ENCODE peak calls at places on chromosomes 12 and 14, in ten cellular contexts. F is central memory CD8-positive, alpha-beta T cell; L is GM12878; X is GM23338; P is right cardiac atrium; B is CD8-positive, alpha-beta T cell; N is activated CD8-positive, alpha-beta memory T cell treated with anti-CD3 and anti-CD28 coated beads, Interleukin-2, amount 10 ng/mL, durations not matched to agents 7 days and 5 days; C is gastroesophageal sphincter; U is T-cell; V is activated T-helper 17 cell treated with anti-CD3 and anti-CD28 coated beads, Interleukin-2, amount 50 U/mL, for 72 hours. I is an unnamed sample.

GRCh38 chr12:1575287-1575798 is 19.0 kb downstream of the FBXL14 start:
- ATAC-seq in F (no peak), N (no peak), B (no peak), P (peak; percentile 40), X (peak; percentile 30), C (peak; percentile 17), V (no peak), U (no peak), L (no peak), I (no peak)

GRCh38 chr12:70577283-70577634 is 60.0 kb downstream of the PTPRB start:
- ATAC-seq in L (no peak), B (no peak), X (no peak), C (no peak), P (no peak), N (no peak), F (no peak), V (no peak), U (no peak), I (no peak)

GRCh38 chr12:106632797-106633450 is 50.1 kb downstream of the RFX4 start:
- ATAC-seq in X (no peak), P (no peak), B (no peak), L (no peak), U (no peak), N (no peak), C (no peak), V (no peak), F (no peak), I (no peak)

GRCh38 chr14:70698288-70698687 is 56.6 kb downstream of the TTC9 start:
- ATAC-seq in C (no peak), P (peak; percentile 80), F (no peak), X (no peak), B (no peak), N (no peak), U (no peak), V (no peak), L (no peak), I (no peak)

GRCh38 chr12:77535734-77536133 is 295.0 kb upstream of the NAV3 start:
- ATAC-seq in F (no peak), N (no peak), P (no peak), U (no peak), X (no peak), V (no peak), L (no peak), B (no peak), C (no peak), I (no peak)

GRCh38 chr12:113161415-113162016 is 12.0 kb downstream of the CFAP73 start:
- ATAC-seq in U (no peak), B (no peak), P (no peak), V (peak; percentile 32), F (no peak), X (peak; percentile 95), L (peak; percentile 72), N (peak; percentile 24), C (no peak), I (peak; percentile 74)

GRCh38 chr12:13442457-13442856 is 245.9 kb downstream of the EMP1 start:
- ATAC-seq in F (no peak), L (no peak), N (no peak), V (no peak), C (peak; percentile 78), P (peak; percentile 86), B (no peak), X (no peak), U (no peak), I (no peak)

GRCh38 chr12:92827836-92828431 is 101.2 kb downstream of the EEA1 start:
- ATAC-seq in C (no peak), F (no peak), L (peak; percentile 81), N (no peak), B (no peak), U (peak; percentile 54), P (no peak), X (no peak), V (no peak), I (no peak)

GRCh38 chr12:68532204-68532886 is 78.4 kb upstream of the RAP1B start:
- ATAC-seq in U (no peak), L (peak; percentile 61), X (no peak), V (peak; percentile 55), P (no peak), B (no peak), N (no peak), F (no peak), C (peak; percentile 79), I (no peak)

GRCh38 chr12:65895759-65896656 is 71.7 kb downstream of the HMGA2 start:
- ATAC-seq in N (no peak), V (no peak), B (no peak), F (no peak), P (no peak), L (no peak), U (no peak), X (peak; percentile 55), C (no peak), I (no peak)

GRCh38 chr12:50052544-50052943 is 4.9 kb upstream of the ASIC1 start:
- ATAC-seq in P (no peak), V (no peak), L (no peak), B (no peak), X (no peak), F (no peak), U (no peak), N (no peak), C (no peak), I (no peak)

GRCh38 chr12:21169878-21170472 is 39.0 kb downstream of the SLCO1B1 start:
- ATAC-seq in P (no peak), B (no peak), N (no peak), F (no peak), V (no peak), X (peak; percentile 90), L (peak; percentile 68), C (no peak), U (no peak), I (no peak)

GRCh38 chr12:10293570-10294227 is 14.0 kb upstream of the KLRD1 start:
- ATAC-seq in P (no peak), F (peak; percentile 87), L (peak; percentile 51), X (no peak), N (peak; percentile 52), B (peak; percentile 91), U (peak; percentile 96), C (no peak), V (peak; percentile 70), I (no peak)

GRCh38 chr14:32212833-32213232 is 9.8 kb upstream of the RNU6-8 start:
- ATAC-seq in F (no peak), L (no peak), P (no peak), V (no peak), X (no peak), B (no peak), N (no peak), C (no peak), U (no peak), I (no peak)

GRCh38 chr14:56892959-56893358 is 82.7 kb upstream of the OTX2 start:
- ATAC-seq in B (no peak), V (no peak), F (no peak), X (no peak), C (no peak), N (no peak), L (no peak), U (no peak), P (no peak), I (no peak)

GRCh38 chr12:102910792-102911191 is 6.3 kb downstream of the PAH start:
- ATAC-seq in X (no peak), N (no peak), B (no peak), F (no peak), U (no peak), P (no peak), L (no peak), V (no peak), C (no peak), I (no peak)

GRCh38 chr12:104570174-104570907 is 113.6 kb downstream of the CHST11 start:
- ATAC-seq in X (no peak), V (peak; percentile 6), U (no peak), N (peak; percentile 14), C (no peak), F (peak; percentile 2), B (no peak), L (peak; percentile 62), P (no peak), I (peak; percentile 55)

GRCh38 chr14:68975667-68976066 is 3.4 kb downstream of the ACTN1 start:
- ATAC-seq in X (no peak), U (no peak), V (no peak), F (no peak), L (no peak), B (no peak), C (no peak), P (no peak), N (no peak), I (no peak)

GRCh38 chr12:92573104-92573503 is 129.7 kb upstream of the PLEKHG7 start:
- ATAC-seq in P (no peak), V (no peak), L (no peak), C (no peak), U (no peak), F (no peak), B (no peak), X (no peak), N (no peak), I (no peak)

GRCh38 chr12:49903700-49904423 is at the start of gene FAIM2:
- ATAC-seq in U (peak; percentile 90), L (peak; percentile 59), F (peak; percentile 73), C (peak; percentile 89), X (peak; percentile 64), N (peak; percentile 77), B (peak; percentile 85), V (peak; percentile 80), P (peak; percentile 85), I (peak; percentile 50)

GRCh38 chr12:130916251-130916911 is 37.3 kb upstream of the ADGRD1 start:
- ATAC-seq in B (no peak), N (no peak), X (peak; percentile 93), F (no peak), V (no peak), L (peak; percentile 75), P (peak; percentile 63), U (no peak), C (peak; percentile 63), I (peak; percentile 47)

GRCh38 chr12:46455648-46456352 is 83.2 kb upstream of the SLC38A2 start:
- ATAC-seq in L (no peak), B (no peak), N (no peak), X (no peak), F (no peak), P (no peak), U (no peak), V (peak; percentile 30), C (no peak), I (no peak)